ENCODE peak calls at places on chromosomes 4 and X, in four cellular contexts. B is upper lobe of right lung, L is fibroblast of lung, U is lower lobe of right lung. D is an unnamed sample. For H3K9me3 and H3K4me1, the result is how much of the 10 kb centered on the place peaks cover.

GRCh38 chr4:38735870-38736269 is 46.9 kb downstream of the TLR10 start:
- DNase-seq in B (no peak), U (no peak), L (no peak), D (no peak)

GRCh38 chrX:30301977-30302376 is 7.2 kb downstream of the NR0B1 start:
- DNase-seq in B (no peak), U (no peak), L (peak), D (no peak)

GRCh38 chr4:44132526-44132925 is 316.1 kb downstream of the KCTD8 start:
- DNase-seq in U (no peak), L (no peak), B (no peak), D (no peak)

GRCh38 chr4:169484485-169484884 is 127.9 kb downstream of the NEK1 start:
- DNase-seq in U (no peak), B (no peak), L (peak), D (no peak)

GRCh38 chr4:156673483-156673882 is 298.1 kb downstream of the PDGFC start:
- DNase-seq in B (no peak), L (peak), U (no peak), D (no peak)

GRCh38 chrX:15158736-15159406 is 111.0 kb downstream of the ASB9 start:
- DNase-seq in L (no peak), U (no peak), B (no peak), D (no peak)

GRCh38 chr4:20512053-20512810 is 188.0 kb upstream of the PACRGL start:
- DNase-seq in B (no peak), U (no peak), L (no peak), D (no peak)

GRCh38 chrX:13029831-13030771 is 14.3 kb downstream of the FAM9C start:
- DNase-seq in U (no peak), L (no peak), B (no peak), D (peak)

GRCh38 chr4:38406243-38406642 is 257.8 kb upstream of the KLF3 start:
- DNase-seq in L (no peak), U (no peak), B (no peak), D (no peak)

GRCh38 chr4:185792384-185793146 is 19.4 kb downstream of the SORBS2 start:
- DNase-seq in U (no peak), B (no peak), L (peak), D (no peak)

GRCh38 chr4:151743894-151744293 is 16.9 kb downstream of the GATB start:
- DNase-seq in B (no peak), U (no peak), L (no peak), D (no peak)

GRCh38 chrX:41468647-41469323 is 21.6 kb downstream of the NYX start:
- DNase-seq in B (no peak), L (peak), U (no peak), D (no peak)

GRCh38 chr4:41990029-41990382 is 324 bp upstream of the SLC30A9 start:
- DNase-seq in U (no peak), L (no peak), B (no peak), D (no peak)

GRCh38 chrX:105636667-105637066 is 185.7 kb upstream of the NRK start:
- DNase-seq in B (no peak), U (no peak), L (peak), D (no peak)

GRCh38 chrX:86806786-86807185 is 658.5 kb downstream of the DACH2 start:
- DNase-seq in U (no peak), L (peak), B (no peak), D (no peak)

GRCh38 chr4:100981447-100982204 is 365.7 kb downstream of the PPP3CA start:
- DNase-seq in L (peak), B (no peak), U (peak), D (no peak)

GRCh38 chr4:113435893-113436292 is 325.6 kb downstream of the CAMK2D start:
- DNase-seq in B (no peak), U (no peak), L (peak), D (peak)

GRCh38 chr4:139655116-139655515 is 10.5 kb upstream of the MGST2 start:
- DNase-seq in B (no peak), L (peak), U (no peak), D (no peak)

GRCh38 chrX:115966920-115967319 is 203.6 kb upstream of the AGTR2 start:
- DNase-seq in B (no peak), L (no peak), U (no peak), D (no peak)

GRCh38 chr4:10584042-10584441 is 100.5 kb downstream of the CLNK start:
- DNase-seq in B (no peak), L (peak), U (no peak), D (peak)

GRCh38 chr4:185783574-185783973 is 28.4 kb downstream of the SORBS2 start:
- DNase-seq in B (no peak), U (no peak), L (no peak), D (no peak)

GRCh38 chr4:3261411-3262207 is 12.7 kb downstream of the MSANTD1 start:
- DNase-seq in L (no peak), U (no peak), B (peak), D (peak)

GRCh38 chr4:87219648-87220093 is 747 bp downstream of the KLHL8 start:
- DNase-seq in U (peak), B (peak), L (no peak), D (peak)

GRCh38 chr4:70515342-70516245 is 2.8 kb upstream of the AMTN start:
- DNase-seq in U (no peak), L (no peak), B (no peak), D (no peak)

GRCh38 chr4:40579983-40580382 is 49.7 kb downstream of the RBM47 start:
- DNase-seq in U (no peak), B (no peak), L (peak), D (no peak)

GRCh38 chr4:52250124-52250523 is 199.0 kb downstream of the SPATA18 start:
- DNase-seq in U (no peak), B (no peak), L (no peak), D (peak)

GRCh38 chr4:186330368-186330767 is 64.4 kb downstream of the F11 start:
- DNase-seq in L (no peak), B (no peak), U (no peak), D (no peak)

GRCh38 chr4:147336252-147336651 is 144.6 kb upstream of the EDNRA start:
- DNase-seq in B (no peak), L (no peak), U (no peak), D (no peak)

GRCh38 chr4:88017516-88018302 is 10.3 kb downstream of the PKD2 start:
- DNase-seq in U (no peak), L (peak), B (no peak), D (no peak)

GRCh38 chrX:112614640-112615039 is 65.1 kb downstream of the LHFPL1 start:
- DNase-seq in L (peak), B (no peak), U (no peak), D (no peak)

GRCh38 chr4:39620551-39620950 is 18.1 kb downstream of the SMIM14 start:
- DNase-seq in L (no peak), B (no peak), U (no peak), D (no peak)

GRCh38 chr4:187908079-187908501 is 87.5 kb upstream of the ZFP42 start:
- DNase-seq in L (peak), B (no peak), U (no peak), D (no peak)

GRCh38 chr4:89492476-89493110 is 185.0 kb upstream of the GPRIN3 start:
- DNase-seq in B (no peak), U (no peak), L (peak), D (no peak)

GRCh38 chr4:82268050-82268825 is 105.6 kb downstream of the HNRNPD start:
- DNase-seq in L (peak), B (no peak), U (peak), D (peak)

GRCh38 chr4:136636155-136636554 is 896.1 kb downstream of the PCDH18 start:
- DNase-seq in L (no peak), B (no peak), U (no peak), D (no peak)

GRCh38 chrX:110435191-110435590 is 76.5 kb downstream of the RTL9 start:
- DNase-seq in B (no peak), U (no peak), L (no peak), D (no peak)

GRCh38 chr4:148854203-148854602 is 412.0 kb upstream of the NR3C2 start:
- DNase-seq in L (no peak), U (no peak), B (no peak), D (no peak)

GRCh38 chr4:98638661-98639060 is 19.8 kb downstream of the TSPAN5 start:
- DNase-seq in B (no peak), U (no peak), L (peak), D (no peak)

GRCh38 chr4:76125816-76126215 is 22.4 kb downstream of the NUP54 start:
- DNase-seq in L (no peak), U (no peak), B (no peak), D (no peak)

DNA sequence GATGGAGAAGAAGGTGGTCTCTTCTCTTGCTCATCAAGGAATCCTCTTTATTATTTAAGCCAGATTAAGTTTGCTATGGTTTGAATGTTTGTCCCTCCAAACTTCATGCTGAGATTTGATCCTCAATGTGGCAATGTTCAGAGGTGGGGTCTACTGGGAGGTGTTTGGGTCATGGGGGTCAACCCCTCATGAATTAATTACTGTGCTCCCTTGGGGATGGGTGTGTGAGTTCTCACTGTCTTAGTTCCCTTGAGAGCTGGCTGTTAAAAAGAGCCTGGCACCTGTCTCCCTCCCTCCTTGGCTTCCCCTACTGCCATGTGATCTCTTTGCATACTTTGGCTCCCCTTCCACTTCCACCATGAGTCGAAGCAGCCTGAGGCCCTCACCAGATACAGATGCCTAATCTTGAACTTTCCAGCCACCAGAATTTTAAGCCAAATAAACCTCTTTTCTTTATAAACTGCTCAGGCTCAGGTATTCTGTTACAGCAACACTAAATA is 36.0 kb upstream of the CD38 start:
- DNase-seq in B (no peak), U (no peak), L (no peak), D (no peak)
- H3K9me3 ChIP-seq in B (under half), U (under half), L (under half), D (under half)

DNA sequence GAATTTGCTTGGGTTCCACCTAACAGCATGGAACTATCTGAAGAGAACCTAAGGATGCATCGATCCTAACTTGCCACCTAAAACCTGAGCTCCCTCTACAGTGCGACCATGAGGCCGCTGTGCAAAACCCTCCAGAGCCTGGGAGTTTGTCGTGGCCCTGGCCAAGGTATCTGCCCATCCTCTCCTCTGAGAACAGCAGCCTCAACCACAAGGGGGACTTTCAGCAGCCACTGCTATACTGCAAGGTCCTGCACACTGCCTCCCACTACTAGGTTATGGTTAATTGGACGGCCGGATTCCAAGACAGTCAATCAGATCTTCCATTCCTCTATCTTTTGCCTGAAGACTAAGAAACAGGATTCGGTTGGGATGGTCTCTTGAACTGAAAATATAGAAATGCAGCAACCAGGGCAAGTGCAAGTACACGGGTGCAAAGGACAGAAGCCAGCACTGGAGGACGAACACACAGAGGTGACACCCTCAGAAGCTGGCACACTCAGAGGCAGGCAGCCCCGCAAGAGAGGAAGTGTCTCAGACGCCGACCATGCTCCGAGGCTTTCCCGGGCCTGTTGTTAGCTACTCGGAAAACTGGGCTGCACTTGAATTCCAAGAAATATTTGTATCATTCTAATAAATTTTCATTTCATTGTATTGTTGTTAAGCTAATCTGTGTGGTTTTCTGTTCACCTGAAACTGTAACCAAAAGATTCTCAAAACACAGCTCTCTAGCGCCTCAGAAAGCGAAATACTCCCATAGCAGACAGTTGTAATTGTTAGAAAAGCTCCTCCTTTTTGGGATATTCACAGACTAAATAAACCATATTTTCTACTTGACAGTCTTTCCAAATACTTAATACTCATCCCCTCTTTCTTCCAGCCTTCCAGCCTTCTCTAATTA is 63.3 kb downstream of the AFAP1 start:
- DNase-seq in B (no peak), U (no peak), L (peak), D (no peak)
- TF ChIP-seq CTCF in B (peak), U (no peak), L (peak), D (no peak)

GRCh38 chrX:150775569-150776350 is 82.6 kb downstream of the MTMR1 start:
- DNase-seq in B (no peak), L (no peak), U (no peak), D (peak)
- H3K4me1 ChIP-seq in B (under half), L (under half), U (under half), D (under half)

GRCh38 chr4:72171761-72172160 is 140.0 kb downstream of the NPFFR2 start:
- DNase-seq in U (no peak), B (no peak), L (no peak), D (no peak)

GRCh38 chr4:72169861-72170260 is 138.1 kb downstream of the NPFFR2 start:
- DNase-seq in U (no peak), B (no peak), L (no peak), D (no peak)
- H3K9me3 ChIP-seq in U (under half), B (under half), L (under half), D (under half)

GRCh38 chr4:112184438-112184837 is 39.2 kb downstream of the FAM241A start:
- DNase-seq in L (no peak), B (no peak), U (no peak), D (no peak)

GRCh38 chr4:112190684-112191083 is 40.9 kb upstream of the AP1AR start:
- DNase-seq in L (no peak), B (no peak), U (no peak), D (no peak)

GRCh38 chr4:112185740-112186670 is 40.8 kb downstream of the FAM241A start:
- DNase-seq in U (no peak), L (peak), B (no peak), D (no peak)

GRCh38 chr4:112185334-112185733 is 40.1 kb downstream of the FAM241A start:
- DNase-seq in U (no peak), B (no peak), L (no peak), D (no peak)

DNA sequence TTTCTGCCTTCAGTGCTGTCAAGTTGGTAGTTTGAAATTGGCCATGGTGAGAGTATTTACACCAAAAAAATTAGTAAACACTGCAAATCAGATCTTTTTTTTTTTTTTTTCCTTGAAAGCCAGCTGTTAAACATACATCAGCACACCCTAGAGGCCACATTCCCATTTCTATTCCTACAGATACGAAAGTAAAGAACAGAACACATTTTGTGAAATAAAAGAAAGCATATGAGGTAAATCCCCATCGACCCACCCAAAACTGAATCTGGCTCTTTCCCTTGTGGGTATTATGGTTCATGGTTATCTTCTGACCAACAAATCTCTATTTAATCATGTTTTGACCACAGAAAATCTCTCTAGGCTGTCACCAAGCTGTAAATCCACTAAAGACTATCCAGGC is 41.8 kb upstream of the AP1AR start:
- DNase-seq in U (no peak), B (no peak), L (peak), D (no peak)
- TF ChIP-seq CTCF in U (no peak), B (no peak), L (peak), D (no peak)

DNA sequence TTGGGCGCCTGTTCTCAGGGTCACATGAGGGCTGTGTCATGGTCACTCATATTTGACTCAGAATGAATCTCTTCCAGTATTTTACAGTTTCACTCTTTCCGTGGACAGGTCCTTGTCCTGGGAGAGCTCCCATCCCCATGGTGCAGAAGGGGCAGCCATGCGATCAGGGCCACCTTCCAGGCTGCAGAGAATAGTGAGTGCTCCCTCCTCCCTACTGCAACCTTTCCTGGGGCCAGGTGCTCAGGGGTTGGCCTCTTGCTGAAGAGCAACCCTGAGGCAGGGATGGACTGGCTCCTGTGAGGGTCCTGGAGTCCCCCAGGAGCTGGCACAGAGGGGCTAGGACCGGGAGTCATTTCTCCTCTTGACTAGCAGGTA is 108.4 kb downstream of the ABLIM2 start:
- DNase-seq in U (no peak), B (no peak), L (no peak), D (no peak)
- H3K4me1 ChIP-seq in U (under half), B (under half), L (under half), D (under half)

DNA sequence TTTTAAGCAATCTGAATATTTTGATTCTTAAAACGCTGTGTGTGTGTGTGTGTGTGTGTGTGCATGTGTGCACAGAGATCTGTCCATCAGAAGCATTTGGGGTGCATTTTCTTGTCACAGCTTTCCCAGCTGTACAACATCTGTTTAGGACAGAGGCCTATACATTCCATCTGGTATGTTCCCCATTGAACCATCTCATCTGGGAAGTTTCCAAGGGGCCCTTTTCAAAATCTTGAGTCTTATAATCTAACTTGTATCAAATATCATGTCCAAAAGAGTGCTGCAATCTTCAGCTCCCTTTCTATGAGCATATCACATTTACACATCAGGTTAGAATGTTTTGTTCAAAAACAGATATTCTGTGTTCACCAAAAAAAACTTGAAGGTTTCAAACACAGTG is 16.5 kb upstream of the MID1 start:
- DNase-seq in B (no peak), U (no peak), L (peak), D (no peak)
- H3K9me3 ChIP-seq in B (under half), U (under half), L (under half), D (under half)

GRCh38 chr4:72887152-72887551 is 182.4 kb downstream of the COX18 start:
- DNase-seq in L (no peak), B (no peak), U (no peak), D (no peak)

GRCh38 chr4:72888331-72888730 is 181.2 kb downstream of the COX18 start:
- DNase-seq in U (no peak), B (no peak), L (no peak), D (no peak)

GRCh38 chr4:72886602-72887001 is 182.9 kb downstream of the COX18 start:
- DNase-seq in B (no peak), U (no peak), L (peak), D (no peak)
- TF ChIP-seq CTCF in B (peak), U (peak), L (peak), D (no peak)